ENCODE peak calls at places on chromosomes 3 and 15, in six cellular contexts. M, F, R, E, Y and D are unnamed samples.

GRCh38 chr3:56969851-56970250 is 90.6 kb upstream of the SPATA12 start:
- DNase-seq in R (no peak), M (no peak), F (no peak), E (no peak), Y (no peak), D (peak; percentile 31)

GRCh38 chr15:73956276-73957086 is 30.2 kb downstream of the LOXL1 start:
- DNase-seq in M (peak; percentile 23), Y (no peak), R (peak; percentile 92), E (no peak), F (no peak), D (no peak)

GRCh38 chr3:49799761-49800160 is at the start of gene CDHR4:
- DNase-seq in F (no peak), M (no peak), E (no peak), R (peak; percentile 72), Y (no peak), D (no peak)

GRCh38 chr15:52144656-52145055 is 32.1 kb upstream of the BCL2L10 start:
- DNase-seq in F (no peak), E (no peak), M (no peak), R (peak; percentile 55), Y (no peak), D (peak; percentile 57)

GRCh38 chr3:176219970-176220369 is 977.3 kb downstream of the TBL1XR1 start:
- DNase-seq in Y (no peak), E (peak; percentile 69), M (no peak), F (no peak), R (no peak), D (no peak)

GRCh38 chr15:77107068-77107467 is 36.2 kb upstream of the TSPAN3 start:
- DNase-seq in M (peak; percentile 40), R (no peak), E (no peak), F (no peak), Y (no peak), D (no peak)

GRCh38 chr3:176919836-176920760 is 277.2 kb downstream of the TBL1XR1 start:
- DNase-seq in E (no peak), M (no peak), R (peak; percentile 94), Y (no peak), F (no peak), D (peak; percentile 66)

GRCh38 chr3:49362579-49362978 is 4.4 kb upstream of the GPX1 start:
- DNase-seq in Y (no peak), R (peak; percentile 51), E (no peak), M (no peak), F (no peak), D (no peak)

GRCh38 chr3:77159182-77159581 is 119.3 kb downstream of the ROBO2 start:
- DNase-seq in M (no peak), R (no peak), E (no peak), F (no peak), Y (no peak), D (no peak)

GRCh38 chr3:160601288-160601687 is 35.9 kb upstream of the KPNA4 start:
- DNase-seq in R (no peak), E (no peak), Y (no peak), F (no peak), M (no peak), D (no peak)

GRCh38 chr3:173502983-173503568 is 105.5 kb downstream of the NLGN1 start:
- DNase-seq in Y (no peak), R (peak; percentile 35), E (no peak), M (no peak), F (no peak), D (peak; percentile 54)

GRCh38 chr3:55296781-55297180 is 190.3 kb downstream of the WNT5A start:
- DNase-seq in E (no peak), F (no peak), M (no peak), R (no peak), Y (no peak), D (no peak)

GRCh38 chr3:129358177-129359101 is 70.0 kb downstream of the EFCAB12 start:
- DNase-seq in Y (no peak), F (no peak), M (no peak), E (no peak), R (no peak), D (peak; percentile 58)

GRCh38 chr3:71048948-71049347 is 534.6 kb downstream of the FOXP1 start:
- DNase-seq in M (no peak), Y (no peak), F (peak; percentile 78), E (no peak), R (no peak), D (no peak)

GRCh38 chr15:66153549-66154415 is 99.8 kb downstream of the MEGF11 start:
- DNase-seq in Y (no peak), E (no peak), R (no peak), M (no peak), F (no peak), D (no peak)

GRCh38 chr3:5013021-5013906 is 34.0 kb downstream of the BHLHE40 start:
- DNase-seq in F (peak; percentile 80), E (no peak), M (no peak), Y (no peak), R (peak; percentile 47), D (no peak)

DNA sequence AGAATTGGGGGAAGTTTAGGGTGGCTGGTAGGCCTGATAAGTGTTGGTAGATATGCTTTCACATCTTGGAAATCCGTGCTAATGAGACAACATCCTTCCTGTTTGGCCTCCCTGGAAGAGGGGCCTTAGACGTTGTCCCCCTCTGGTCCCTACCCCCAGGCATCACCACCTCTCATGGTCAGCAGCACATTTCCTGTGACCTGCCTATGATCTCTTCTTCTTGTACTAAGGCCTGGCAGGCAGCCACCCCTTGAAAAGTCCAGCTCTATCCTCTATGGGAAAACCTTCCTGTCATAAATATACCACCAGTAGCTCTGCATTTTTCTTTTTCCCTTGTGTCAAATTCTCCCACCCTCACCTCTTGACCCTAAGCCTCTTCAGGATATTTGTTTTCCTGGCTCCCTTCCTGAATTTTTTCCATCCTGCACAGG is 107.7 kb downstream of the SNRK start:
- DNase-seq in R (peak; percentile 44), E (no peak), F (no peak), M (peak; percentile 53), Y (peak; percentile 58), D (peak; percentile 87)
- H3K4me1 ChIP-seq in R (peaks cover 9% of the 10 kb centered on the region), E (no peaks in the 10 kb centered on the region), F (no peaks in the 10 kb centered on the region), M (peaks cover 7% of the 10 kb centered on the region), Y (peaks cover 31% of the 10 kb centered on the region), D (no peaks in the 10 kb centered on the region)

GRCh38 chr3:139541898-139542288 is 2.4 kb upstream of the RBP1 start:
- DNase-seq in Y (no peak), F (no peak), E (no peak), R (no peak), M (no peak), D (no peak)
- TF ChIP-seq CTCF in Y (no peak), F (no peak), E (peak; percentile 19), R (no peak), M (no peak), D (no peak)

GRCh38 chr15:65068436-65068835 is 645 bp upstream of the RASL12 start:
- DNase-seq in R (no peak), M (no peak), F (no peak), E (no peak), Y (peak; percentile 15), D (no peak)

GRCh38 chr15:65067334-65067644 is 502 bp downstream of the RASL12 start:
- DNase-seq in Y (no peak), E (no peak), F (no peak), M (no peak), R (no peak), D (no peak)

GRCh38 chr15:65066635-65067333 is 1.0 kb downstream of the RASL12 start:
- DNase-seq in R (no peak), M (peak; percentile 77), E (peak; percentile 45), Y (peak; percentile 39), F (no peak), D (no peak)

GRCh38 chr15:65067645-65068416 is at the start of gene RASL12:
- DNase-seq in M (no peak), R (no peak), F (no peak), Y (peak; percentile 47), E (peak; percentile 78), D (peak; percentile 47)

GRCh38 chr15:65066001-65066634 is 1.7 kb downstream of the RASL12 start:
- DNase-seq in M (no peak), R (peak; percentile 36), F (no peak), E (peak; percentile 30), Y (no peak), D (no peak)
- H3K27ac ChIP-seq in M (peak overlapping the region; percentile 22), R (no peak overlapping the region), F (peak overlapping the region; percentile 71), E (no peak overlapping the region), Y (peak overlapping the region; percentile 85), D (no peak overlapping the region)

DNA sequence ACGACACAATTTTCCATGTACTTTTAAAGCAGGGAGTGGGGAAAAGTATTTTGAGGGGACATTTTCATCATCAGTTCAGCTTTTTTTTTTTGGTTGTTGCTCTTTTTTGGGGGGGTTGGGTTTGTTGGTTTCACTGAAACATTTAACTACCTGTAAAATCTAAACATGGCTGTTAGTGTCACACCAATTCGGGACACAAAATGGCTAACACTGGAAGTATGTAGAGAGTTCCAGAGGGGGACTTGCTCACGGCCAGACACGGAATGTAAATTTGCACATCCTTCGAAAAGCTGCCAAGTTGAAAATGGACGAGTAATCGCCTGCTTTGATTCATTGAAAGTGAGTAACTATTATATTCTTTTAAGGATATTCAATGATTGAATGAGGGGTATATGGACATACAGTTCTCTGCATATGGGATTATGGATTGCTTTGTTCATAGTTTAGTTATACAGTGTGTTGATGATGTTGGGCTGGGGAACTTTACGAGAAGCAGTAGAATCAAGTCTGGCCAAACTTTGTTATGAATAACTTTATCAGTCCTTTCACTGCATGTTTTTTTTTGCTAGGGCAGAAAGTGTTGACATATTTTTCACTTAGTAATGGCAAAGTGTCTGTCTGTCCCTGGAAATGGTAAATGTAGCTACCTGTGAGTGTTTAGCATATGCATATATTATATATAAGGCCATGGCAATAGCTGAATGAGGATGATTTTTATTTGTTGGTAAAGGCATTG is 31.5 kb downstream of the MBNL1 start:
- DNase-seq in Y (no peak), E (no peak), R (no peak), F (no peak), M (no peak), D (no peak)
- H3K4me1 ChIP-seq in Y (peaks cover 95% of the 10 kb centered on the region), E (peaks cover 32% of the 10 kb centered on the region), R (peaks cover 13% of the 10 kb centered on the region), F (peaks cover 3% of the 10 kb centered on the region), M (peaks cover 5% of the 10 kb centered on the region), D (peaks cover 52% of the 10 kb centered on the region)

GRCh38 chr15:40108855-40109735 is at the start of gene BMF:
- DNase-seq in F (peak; percentile 100), Y (peak; percentile 100), E (peak; percentile 100), M (peak; percentile 100), R (peak; percentile 99), D (peak; percentile 100)
- TF ChIP-seq CTCF in F (no peak), Y (peak; percentile 29), E (peak; percentile 53), M (peak; percentile 28), R (peak; percentile 40), D (peak; percentile 34)

GRCh38 chr3:98026425-98027083 is 8.6 kb downstream of the GABRR3 start:
- DNase-seq in E (no peak), F (no peak), R (no peak), Y (no peak), M (no peak), D (no peak)

GRCh38 chr3:98020412-98020811 is 14.7 kb downstream of the GABRR3 start:
- DNase-seq in E (no peak), R (no peak), M (no peak), F (no peak), Y (no peak), D (no peak)

GRCh38 chr3:98021821-98022220 is 13.3 kb downstream of the GABRR3 start:
- DNase-seq in R (peak; percentile 63), E (no peak), Y (no peak), F (no peak), M (no peak), D (peak; percentile 72)

GRCh38 chr3:98025392-98025791 is 9.7 kb downstream of the GABRR3 start:
- DNase-seq in F (no peak), M (no peak), Y (no peak), E (no peak), R (no peak), D (no peak)

GRCh38 chr3:98022978-98023820 is 11.9 kb downstream of the GABRR3 start:
- DNase-seq in M (peak; percentile 91), Y (peak; percentile 90), E (peak; percentile 86), F (peak; percentile 92), R (peak; percentile 68), D (peak; percentile 87)
- H3K27ac ChIP-seq in M (no peak overlapping the region), Y (no peak overlapping the region), E (no peak overlapping the region), F (no peak overlapping the region), R (no peak overlapping the region), D (no peak overlapping the region)

GRCh38 chr15:85604194-85604593 is 190.5 kb downstream of the KLHL25 start:
- DNase-seq in Y (no peak), F (no peak), E (no peak), R (no peak), M (no peak), D (no peak)
- H3K4me1 ChIP-seq in Y (peaks cover 52% of the 10 kb centered on the region), F (no peaks in the 10 kb centered on the region), E (peaks cover 2% of the 10 kb centered on the region), R (peaks cover 9% of the 10 kb centered on the region), M (no peaks in the 10 kb centered on the region), D (peaks cover 21% of the 10 kb centered on the region)